ENCODE peak calls at places on chromosomes 7 and 10, in ten cellular contexts. G is left lung; D is activated CD8-positive, alpha-beta T cell treated with anti-CD3 and anti-CD28 coated beads for 36 hours; F is mesothelial cell of epicardium; I is A673; E is Calu3; Z is CD4-positive, alpha-beta T cell; K is neural progenitor cell; M is OCI-LY7; R is WTC11. U is an unnamed sample.

GRCh38 chr7:140005754-140006503 is 56.8 kb downstream of the PARP12 start:
- DNase-seq in G (no peak), D (no peak), F (no peak), I (no peak), E (peak), Z (no peak), K (peak), M (no peak), R (peak), U (no peak)

GRCh38 chr7:155992974-155993373 is 180.7 kb upstream of the SHH start:
- DNase-seq in G (no peak), D (no peak), F (no peak), I (no peak), E (no peak), Z (no peak), K (no peak), M (no peak), R (no peak), U (no peak)

GRCh38 chr7:43873300-43873699 is 4.0 kb upstream of the MRPS24 start:
- DNase-seq in G (peak), D (no peak), F (no peak), I (no peak), E (no peak), Z (no peak), K (no peak), M (no peak), R (no peak), U (no peak)

GRCh38 chr10:73060738-73061635 is 35.7 kb downstream of the P4HA1 start:
- DNase-seq in G (no peak), D (no peak), F (no peak), I (peak), E (no peak), Z (no peak), K (peak), M (peak), R (no peak), U (no peak)

GRCh38 chr10:89147256-89147655 is 59.9 kb downstream of the CH25H start:
- DNase-seq in G (no peak), D (no peak), F (no peak), I (no peak), E (no peak), Z (no peak), K (no peak), M (no peak), R (no peak), U (no peak)

GRCh38 chr10:1120761-1121160 is 64.6 kb downstream of the WDR37 start:
- DNase-seq in G (no peak), D (no peak), F (no peak), I (peak), E (no peak), Z (no peak), K (no peak), M (no peak), R (no peak), U (no peak)

GRCh38 chr7:445020-445419 is 74.6 kb downstream of the PDGFA start:
- DNase-seq in G (no peak), D (no peak), F (no peak), I (no peak), E (no peak), Z (no peak), K (no peak), M (no peak), R (no peak), U (no peak)

GRCh38 chr10:86365346-86366032 is 1.1 kb downstream of the GRID1 start:
- DNase-seq in G (peak), D (peak), F (no peak), I (no peak), E (no peak), Z (no peak), K (peak), M (no peak), R (peak), U (no peak)

GRCh38 chr10:129774082-129774735 is 189.9 kb downstream of the EBF3 start:
- DNase-seq in G (no peak), D (no peak), F (no peak), I (no peak), E (no peak), Z (no peak), K (no peak), M (no peak), R (peak), U (peak)

GRCh38 chr7:155365146-155365874 is 67.6 kb downstream of the INSIG1 start:
- DNase-seq in G (no peak), D (no peak), F (no peak), I (no peak), E (no peak), Z (no peak), K (no peak), M (no peak), R (no peak), U (no peak)

GRCh38 chr10:32077896-32078295 is 21.7 kb upstream of the KIF5B start:
- DNase-seq in G (no peak), D (no peak), F (no peak), I (peak), E (no peak), Z (no peak), K (no peak), M (no peak), R (no peak), U (no peak)

GRCh38 chr7:106448346-106448991 is 163.7 kb upstream of the NAMPT start:
- DNase-seq in G (no peak), D (no peak), F (no peak), I (no peak), E (no peak), Z (no peak), K (no peak), M (no peak), R (no peak), U (no peak)

GRCh38 chr7:31263363-31263762 is 77.2 kb downstream of the NEUROD6 start:
- DNase-seq in G (no peak), D (no peak), F (no peak), I (no peak), E (no peak), Z (no peak), K (no peak), M (no peak), R (no peak), U (no peak)

GRCh38 chr10:100747826-100748231 is 2.4 kb downstream of the PAX2 start:
- DNase-seq in G (no peak), D (no peak), F (no peak), I (no peak), E (no peak), Z (no peak), K (peak), M (no peak), R (peak), U (no peak)

GRCh38 chr7:133724148-133724547 is 403.0 kb upstream of the LRGUK start:
- DNase-seq in G (no peak), D (no peak), F (no peak), I (no peak), E (no peak), Z (no peak), K (no peak), M (no peak), R (no peak), U (no peak)

DNA sequence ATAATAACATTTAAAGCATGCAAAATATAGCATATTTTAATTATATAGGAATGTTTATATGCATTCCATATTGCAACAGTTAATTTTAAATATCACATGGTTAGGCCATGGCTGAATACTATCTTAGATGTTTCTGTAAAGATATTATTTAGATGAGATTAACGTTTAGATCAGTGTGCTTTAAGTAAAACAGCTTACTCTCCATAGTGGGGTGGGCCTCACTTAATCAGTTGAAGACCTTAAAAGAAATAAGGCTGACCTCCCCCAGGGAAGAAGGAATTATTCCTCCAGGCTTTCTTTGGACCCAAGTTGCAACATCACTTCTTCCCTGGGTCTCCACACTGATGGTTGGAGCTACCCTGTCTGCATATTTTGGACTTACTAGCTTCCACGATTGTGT is 1246.5 kb downstream of the TYW1 start:
- DNase-seq in G (no peak), D (no peak), F (no peak), I (no peak), E (no peak), Z (no peak), K (no peak), M (no peak), R (no peak), U (no peak)
- TF ChIP-seq CTCF in G (no peak), D (no peak), F (no peak), I (no peak), E (no peak), Z (no peak), K (no peak), M (no peak), R (no peak), U (no peak)

DNA sequence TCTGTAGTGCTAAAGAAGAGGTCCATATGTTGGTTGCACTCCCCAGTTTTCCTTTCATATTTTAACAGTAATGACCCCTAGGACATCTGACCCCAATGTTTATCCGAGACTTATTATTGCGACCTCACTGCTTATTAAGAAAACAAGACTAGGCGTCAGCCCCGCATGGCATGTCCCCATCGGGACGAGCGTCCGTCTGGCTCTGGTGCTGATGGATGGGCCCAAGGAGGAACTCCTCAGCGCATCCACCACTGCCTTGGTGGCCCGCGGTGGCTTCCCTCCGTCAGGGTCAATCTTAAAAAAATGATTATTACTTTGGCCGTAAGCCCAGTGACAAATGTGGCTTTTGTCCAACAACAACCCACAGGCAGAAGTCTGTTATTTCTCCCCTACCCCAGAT is 40.1 kb upstream of the CXCL12 start:
- DNase-seq in G (no peak), D (no peak), F (no peak), I (no peak), E (no peak), Z (no peak), K (no peak), M (no peak), R (no peak), U (peak)
- TF ChIP-seq CTCF in G (no peak), D (no peak), F (no peak), I (no peak), E (no peak), Z (no peak), K (no peak), M (no peak), R (no peak), U (no peak)

DNA sequence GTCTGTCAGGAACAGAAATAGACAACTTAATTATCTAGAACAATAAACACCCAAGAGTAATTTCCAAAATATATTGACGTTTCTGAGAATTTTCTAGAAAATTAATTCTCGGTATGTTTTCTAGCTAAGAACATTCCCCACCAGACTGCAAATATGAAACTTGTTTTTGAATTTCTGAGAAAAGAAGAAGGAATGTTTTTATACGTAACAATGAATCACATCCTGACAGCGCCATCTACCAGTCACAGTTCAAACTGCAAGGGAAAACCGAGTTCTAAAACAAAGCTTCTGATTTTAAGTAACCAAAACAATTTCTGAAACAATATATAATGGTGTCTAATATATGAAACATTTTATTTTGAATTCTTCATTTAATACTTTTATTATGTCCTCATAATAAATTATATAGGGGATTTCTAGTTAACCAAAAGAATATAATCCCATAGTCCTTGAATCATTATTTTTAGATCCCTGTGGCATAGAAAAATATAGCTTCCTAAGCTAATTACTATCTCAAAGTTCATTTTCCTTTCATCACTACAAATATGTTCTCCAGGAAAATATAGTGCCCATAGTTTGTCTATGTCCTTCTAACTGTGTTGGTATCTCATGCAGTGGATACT is 34.5 kb upstream of the MEOX2 start:
- DNase-seq in G (no peak), D (peak), F (no peak), I (peak), E (peak), Z (no peak), K (peak), M (peak), R (peak), U (no peak)
- TF ChIP-seq CTCF in G (peak), D (peak), F (peak), I (peak), E (peak), Z (no peak), K (peak), M (peak), R (peak), U (peak)

GRCh38 chr7:38411404-38411803 is 138.0 kb upstream of the TARP start:
- DNase-seq in G (no peak), D (peak), F (no peak), I (peak), E (peak), Z (no peak), K (peak), M (peak), R (no peak), U (no peak)
- TF ChIP-seq CTCF in G (no peak), D (no peak), F (no peak), I (peak), E (peak), Z (no peak), K (peak), M (peak), R (peak), U (peak)

GRCh38 chr10:116451956-116452720 is 24.5 kb downstream of the PNLIPRP3 start:
- DNase-seq in G (no peak), D (no peak), F (no peak), I (no peak), E (no peak), Z (no peak), K (no peak), M (no peak), R (peak), U (no peak)
- TF ChIP-seq CTCF in G (no peak), D (no peak), F (no peak), I (no peak), E (no peak), Z (no peak), K (no peak), M (no peak), R (no peak), U (no peak)

U was measured in type B pancreatic cell.